ENCODE peak calls at places on chromosomes 11 and 22, in seven cellular contexts. L is stimulated activated CD4-positive, alpha-beta T cell treated with anti-CD3 and anti-CD28 coated beads, Interleukin-1b, Interleukin-23, amount 100 ng/mL, for 48 hours; T is right cardiac atrium; V is lower leg skin; U is colonic mucosa; Z is CD8-positive, alpha-beta T cell; M is T-helper 2 cell. H is an unnamed sample.

GRCh38 chr11:35662649-35663407 is at the start of gene TRIM44:
- DNase-seq in Z (peak), U (peak), M (peak), L (peak), T (peak), V (peak), H (peak)

GRCh38 chr11:131859811-131860210 is 489.4 kb downstream of the NTM start:
- DNase-seq in U (no peak), V (no peak), L (no peak), T (no peak), Z (no peak), M (no peak), H (no peak)

GRCh38 chr22:20979243-20979809 is 2.8 kb upstream of the LZTR1 start:
- DNase-seq in T (peak), V (peak), M (no peak), Z (peak), L (peak), U (peak), H (peak)

GRCh38 chr11:126698576-126698975 is 302.0 kb downstream of the KIRREL3 start:
- DNase-seq in Z (no peak), V (no peak), T (no peak), L (no peak), M (no peak), U (no peak), H (no peak)

GRCh38 chr22:26708256-26709009 is 51.0 kb downstream of the MIAT start:
- DNase-seq in T (no peak), Z (no peak), V (no peak), M (no peak), L (no peak), U (no peak), H (no peak)

GRCh38 chr22:28594784-28595324 is 84.8 kb downstream of the TTC28 start:
- DNase-seq in Z (no peak), L (no peak), U (no peak), M (no peak), V (no peak), T (no peak), H (no peak)

GRCh38 chr22:42281706-42282251 is 11.3 kb upstream of the TCF20 start:
- DNase-seq in U (no peak), M (no peak), L (no peak), T (no peak), V (no peak), Z (no peak), H (no peak)

GRCh38 chr22:30921108-30921507 is 47.5 kb downstream of the MORC2 start:
- DNase-seq in L (no peak), M (no peak), T (no peak), Z (no peak), U (no peak), V (peak), H (no peak)

GRCh38 chr11:79609511-79609910 is 168.7 kb upstream of the TENM4 start:
- DNase-seq in Z (no peak), L (no peak), U (no peak), V (no peak), T (no peak), M (no peak), H (no peak)

GRCh38 chr11:117519170-117519569 is 191.5 kb downstream of the CEP164 start:
- DNase-seq in T (no peak), U (no peak), L (no peak), Z (no peak), V (no peak), M (no peak), H (no peak)

GRCh38 chr11:120707663-120708062 is 196.1 kb downstream of the GRIK4 start:
- DNase-seq in L (no peak), U (no peak), Z (no peak), T (no peak), M (no peak), V (no peak), H (no peak)

GRCh38 chr11:9530901-9531625 is 42.4 kb upstream of the WEE1 start:
- DNase-seq in T (no peak), Z (no peak), M (no peak), U (peak), L (no peak), V (no peak), H (no peak)

GRCh38 chr11:117909611-117910382 is 19.4 kb downstream of the TMPRSS13 start:
- DNase-seq in T (no peak), Z (no peak), U (no peak), L (no peak), V (peak), M (no peak), H (no peak)

GRCh38 chr22:49235463-49236300 is 592.0 kb downstream of the BRD1 start:
- DNase-seq in Z (no peak), U (peak), V (peak), L (no peak), T (no peak), M (no peak), H (no peak)